ENCODE peak calls at places on chromosomes 7 and 10, in seven cellular contexts. R is tibial nerve; Z is hypothalamus; B is CD8-positive, alpha-beta memory T cell; A is esophagus squamous epithelium; I is Right ventricle myocardium superior; Q is tibial artery. X is an unnamed sample.

GRCh38 chr7:28112056-28112455 is 68.5 kb downstream of the JAZF1 start:
- DNase-seq in Q (no peak), Z (no peak), A (no peak), B (no peak), R (no peak), I (no peak), X (no peak)

GRCh38 chr7:23938937-23939552 is 229.0 kb downstream of the STK31 start:
- DNase-seq in I (no peak), A (no peak), B (no peak), Z (no peak), R (no peak), Q (no peak), X (no peak)

GRCh38 chr7:151137841-151138540 is 29.5 kb downstream of the GBX1 start:
- DNase-seq in R (no peak), Q (no peak), Z (no peak), A (no peak), I (peak), B (no peak), X (peak)

GRCh38 chr7:34748244-34749039 is 90.4 kb downstream of the NPSR1 start:
- DNase-seq in R (no peak), Z (no peak), A (no peak), Q (no peak), B (no peak), I (peak), X (peak)

GRCh38 chr7:66050990-66051424 is 24.6 kb upstream of the ASL start:
- DNase-seq in R (no peak), I (no peak), Z (no peak), Q (no peak), A (no peak), B (no peak), X (no peak)

GRCh38 chr10:101777085-101777856 is 1.4 kb upstream of the FGF8 start:
- DNase-seq in R (no peak), A (no peak), Z (no peak), I (no peak), Q (no peak), B (no peak), X (peak)

GRCh38 chr7:132654150-132654549 is 77.9 kb upstream of the PLXNA4 start:
- DNase-seq in Z (no peak), A (no peak), B (no peak), R (no peak), I (no peak), Q (no peak), X (no peak)

GRCh38 chr10:31204090-31204489 is 114.9 kb upstream of the ZEB1 start:
- DNase-seq in I (no peak), A (no peak), Z (no peak), R (peak), Q (peak), B (no peak), X (no peak)

GRCh38 chr10:44995914-44996633 is 4.6 kb upstream of the ZNF22 start:
- DNase-seq in Z (no peak), A (no peak), Q (peak), B (no peak), I (peak), R (peak), X (peak)

GRCh38 chr7:768881-769504 is 41.9 kb upstream of the PRKAR1B start:
- DNase-seq in Z (peak), R (no peak), B (no peak), Q (peak), A (no peak), I (peak), X (peak)

GRCh38 chr7:154776350-154776749 is 226.6 kb downstream of the PAXIP1 start:
- DNase-seq in I (no peak), A (no peak), Q (no peak), R (no peak), B (no peak), Z (no peak), X (no peak)

GRCh38 chr10:72173635-72174296 is 42.0 kb upstream of the ANAPC16 start:
- DNase-seq in R (no peak), Z (no peak), B (no peak), Q (no peak), A (no peak), I (no peak), X (no peak)

GRCh38 chr7:137967143-137968018 is 34.5 kb downstream of the CREB3L2 start:
- DNase-seq in Q (no peak), B (no peak), Z (no peak), I (no peak), A (no peak), R (no peak), X (no peak)

GRCh38 chr10:34454590-34455289 is 360.4 kb downstream of the PARD3 start:
- DNase-seq in B (no peak), Z (no peak), A (no peak), R (no peak), I (no peak), Q (no peak), X (no peak)

GRCh38 chr10:287029-287428 is 151.8 kb downstream of the ZMYND11 start:
- DNase-seq in I (no peak), Z (no peak), R (no peak), B (no peak), Q (no peak), A (no peak), X (no peak)

GRCh38 chr10:88390041-88390440 is 193.1 kb downstream of the RNLS start:
- DNase-seq in A (no peak), R (no peak), Z (no peak), B (no peak), Q (no peak), I (no peak), X (no peak)

GRCh38 chr7:40542982-40543741 is 408.4 kb downstream of the SUGCT start:
- DNase-seq in Z (no peak), B (no peak), R (no peak), I (no peak), Q (no peak), A (no peak), X (no peak)

GRCh38 chr10:99375444-99375843 is 46.3 kb downstream of the CNNM1 start:
- DNase-seq in B (no peak), A (no peak), Q (no peak), Z (no peak), R (no peak), I (no peak), X (no peak)